ENCODE peak calls at places on chromosomes 2 and 18, in nine cellular contexts. U is astrocyte of the spinal cord, R is foreskin fibroblast, I is right atrium auricular region, B is sciatic nerve, M is esophagus squamous epithelium, J is NAMALWA, H is GM23248, E is T-helper 2 cell. Z is an unnamed sample.

GRCh38 chr2:53633441-53633840 is 134.2 kb upstream of the CHAC2 start:
- DNase-seq in U (no peak), R (peak), I (no peak), B (no peak), M (no peak), J (no peak), H (peak), E (no peak), Z (no peak)

GRCh38 chr18:31482051-31482450 is 15.9 kb upstream of the DSG2 start:
- DNase-seq in U (no peak), R (no peak), I (no peak), B (no peak), M (no peak), J (no peak), H (no peak), E (no peak), Z (no peak)

GRCh38 chr2:8976419-8976818 is 27.1 kb downstream of the MBOAT2 start:
- DNase-seq in U (no peak), R (no peak), I (no peak), B (no peak), M (no peak), J (no peak), H (no peak), E (no peak), Z (no peak)

GRCh38 chr2:10326707-10327594 is 24.2 kb downstream of the HPCAL1 start:
- DNase-seq in U (no peak), R (no peak), I (no peak), B (no peak), M (no peak), J (no peak), H (no peak), E (no peak), Z (no peak)

GRCh38 chr18:77099501-77100370 is 32.8 kb downstream of the MBP start:
- DNase-seq in U (no peak), R (no peak), I (no peak), B (no peak), M (no peak), J (peak), H (no peak), E (peak), Z (no peak)

GRCh38 chr2:220198911-220199310 is 571.5 kb downstream of the SLC4A3 start:
- DNase-seq in U (peak), R (peak), I (no peak), B (peak), M (no peak), J (no peak), H (peak), E (no peak), Z (no peak)

GRCh38 chr2:68040078-68040477 is 22.7 kb downstream of the C1D start:
- DNase-seq in U (no peak), R (peak), I (no peak), B (no peak), M (no peak), J (no peak), H (peak), E (no peak), Z (no peak)

GRCh38 chr2:48312126-48312525 is 217.8 kb upstream of the STON1 start:
- DNase-seq in U (no peak), R (peak), I (no peak), B (no peak), M (no peak), J (no peak), H (no peak), E (no peak), Z (no peak)

GRCh38 chr2:119435148-119435952 is 3.7 kb downstream of the TMEM37 start:
- DNase-seq in U (no peak), R (no peak), I (no peak), B (no peak), M (no peak), J (no peak), H (no peak), E (no peak), Z (peak)

GRCh38 chr18:13381331-13381730 is 162.8 kb downstream of the LDLRAD4 start:
- DNase-seq in U (no peak), R (no peak), I (peak), B (no peak), M (no peak), J (no peak), H (no peak), E (no peak), Z (no peak)

GRCh38 chr2:138327967-138328366 is 173.6 kb upstream of the SPOPL start:
- DNase-seq in U (no peak), R (no peak), I (no peak), B (no peak), M (no peak), J (no peak), H (no peak), E (no peak), Z (no peak)

GRCh38 chr18:35131387-35132283 is 90.4 kb downstream of the MAPRE2 start:
- DNase-seq in U (peak), R (peak), I (no peak), B (no peak), M (no peak), J (no peak), H (no peak), E (no peak), Z (no peak)

GRCh38 chr18:57802869-57803118 is 321 bp downstream of the ATP8B1 start:
- DNase-seq in U (no peak), R (no peak), I (no peak), B (no peak), M (no peak), J (no peak), H (no peak), E (no peak), Z (no peak)

GRCh38 chr18:62524443-62525200 is 1.8 kb downstream of the ZCCHC2 start:
- DNase-seq in U (peak), R (peak), I (no peak), B (peak), M (peak), J (peak), H (peak), E (peak), Z (peak)

GRCh38 chr2:240920783-240921231 is 14.7 kb downstream of the CROCC2 start:
- DNase-seq in U (no peak), R (no peak), I (peak), B (peak), M (no peak), J (no peak), H (peak), E (no peak), Z (no peak)

GRCh38 chr18:31325051-31325450 is 7.1 kb downstream of the DSG1 start:
- DNase-seq in U (peak), R (no peak), I (no peak), B (no peak), M (no peak), J (no peak), H (peak), E (no peak), Z (no peak)

Z was measured in Karpas-422.